ENCODE peak calls at places on chromosomes 4 and X, in ten cellular contexts. G is heart left ventricle, R is IMR-90, O is cardiac muscle cell, Y is GM23338, P is lower leg skin, X is heart right ventricle, E is AG09309, H is AG04449, T is body of pancreas. S is an unnamed sample.

GRCh38 chrX:80807606-80808159 is 2.0 kb downstream of the BRWD3 start:
- DNase-seq in G (no peak), R (no peak), O (no peak), Y (no peak), P (no peak), X (no peak), E (no peak), H (no peak), T (no peak), S (no peak)

GRCh38 chr4:37001688-37002436 is 242.7 kb upstream of the NWD2 start:
- DNase-seq in G (no peak), R (no peak), O (no peak), Y (no peak), P (no peak), X (no peak), E (no peak), H (no peak), T (no peak), S (no peak)

GRCh38 chrX:45900751-45901150 is 644.5 kb downstream of the ZNF674 start:
- DNase-seq in G (no peak), R (no peak), O (no peak), Y (no peak), P (no peak), X (no peak), E (peak), H (no peak), T (no peak), S (no peak)

GRCh38 chrX:12153741-12154140 is 15.5 kb downstream of the FRMPD4 start:
- DNase-seq in G (no peak), R (peak), O (no peak), Y (no peak), P (no peak), X (no peak), E (no peak), H (no peak), T (no peak), S (no peak)

GRCh38 chr4:185811509-185812364 is at the start of gene SORBS2:
- DNase-seq in G (peak), R (peak), O (peak), Y (peak), P (no peak), X (peak), E (no peak), H (no peak), T (peak), S (no peak)

GRCh38 chrX:118976599-118977340 is 2.4 kb downstream of the LONRF3 start:
- DNase-seq in G (peak), R (no peak), O (no peak), Y (no peak), P (peak), X (peak), E (no peak), H (no peak), T (peak), S (no peak)

GRCh38 chrX:11757729-11758399 is at the start of gene MSL3:
- DNase-seq in G (peak), R (peak), O (peak), Y (peak), P (no peak), X (peak), E (no peak), H (no peak), T (peak), S (peak)

GRCh38 chrX:135410861-135411627 is 10.7 kb upstream of the SMIM10L2A start:
- DNase-seq in G (no peak), R (no peak), O (no peak), Y (no peak), P (no peak), X (no peak), E (no peak), H (no peak), T (no peak), S (no peak)

GRCh38 chr4:138636791-138637190 is 378.8 kb upstream of the NOCT start:
- DNase-seq in G (no peak), R (no peak), O (no peak), Y (no peak), P (no peak), X (no peak), E (no peak), H (no peak), T (no peak), S (no peak)

GRCh38 chrX:13360146-13360545 is 40.3 kb upstream of the ATXN3L start:
- DNase-seq in G (no peak), R (no peak), O (no peak), Y (no peak), P (no peak), X (peak), E (no peak), H (no peak), T (no peak), S (no peak)

GRCh38 chr4:129326810-129327209 is 230.9 kb downstream of the C4orf33 start:
- DNase-seq in G (no peak), R (no peak), O (no peak), Y (no peak), P (no peak), X (no peak), E (no peak), H (no peak), T (no peak), S (no peak)

GRCh38 chr4:61493470-61493869 is 293.3 kb downstream of the ADGRL3 start:
- DNase-seq in G (no peak), R (no peak), O (no peak), Y (peak), P (no peak), X (no peak), E (no peak), H (no peak), T (no peak), S (no peak)

GRCh38 chr4:91243132-91243531 is 1060.6 kb upstream of the GRID2 start:
- DNase-seq in G (peak), R (no peak), O (no peak), Y (no peak), P (no peak), X (peak), E (no peak), H (no peak), T (peak), S (no peak)

GRCh38 chr4:149292422-149293055 is 523.1 kb downstream of the IQCM start:
- DNase-seq in G (peak), R (no peak), O (no peak), Y (no peak), P (no peak), X (peak), E (no peak), H (no peak), T (no peak), S (no peak)

GRCh38 chr4:5773271-5773555 is 62.2 kb downstream of the EVC start:
- DNase-seq in G (no peak), R (peak), O (no peak), Y (no peak), P (peak), X (no peak), E (no peak), H (no peak), T (no peak), S (peak)

GRCh38 chrX:41590641-41591040 is 98.1 kb upstream of the GPR34 start:
- DNase-seq in G (no peak), R (peak), O (no peak), Y (no peak), P (no peak), X (no peak), E (no peak), H (no peak), T (no peak), S (no peak)

GRCh38 chr4:107857741-107858140 is 33.0 kb downstream of the SGMS2 start:
- DNase-seq in G (no peak), R (no peak), O (no peak), Y (no peak), P (no peak), X (no peak), E (no peak), H (no peak), T (no peak), S (no peak)

GRCh38 chr4:84151574-84151973 is 347.5 kb downstream of the NKX6-1 start:
- DNase-seq in G (no peak), R (no peak), O (no peak), Y (peak), P (no peak), X (no peak), E (no peak), H (no peak), T (peak), S (no peak)
- TF ChIP-seq CTCF in G (no peak), R (no peak), O (no peak), Y (peak), P (no peak), X (no peak), E (no peak), H (no peak), T (no peak), S (no peak)

DNA sequence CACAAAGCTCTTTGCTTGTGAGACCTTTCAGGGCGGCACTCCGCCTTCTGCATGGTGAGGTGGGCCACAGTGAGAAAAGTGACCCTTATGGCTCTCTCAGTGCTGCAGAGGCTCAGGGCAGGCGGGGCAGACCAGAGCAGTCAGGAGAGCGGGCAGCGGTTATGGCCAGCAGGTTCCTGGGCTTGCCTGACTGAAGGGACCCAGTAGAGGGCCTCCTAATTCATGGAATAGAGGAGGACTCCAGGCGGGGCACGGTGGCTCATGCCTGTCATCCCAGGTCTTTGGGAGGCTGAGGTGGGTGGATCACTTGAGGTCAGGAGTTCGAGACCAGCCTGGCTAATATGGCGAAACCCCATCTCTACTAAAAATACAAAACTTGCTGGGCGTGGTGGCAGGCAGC is 91.4 kb downstream of the CLNK start:
- DNase-seq in G (no peak), R (no peak), O (no peak), Y (peak), P (no peak), X (no peak), E (no peak), H (no peak), T (no peak), S (no peak)
- TF ChIP-seq CTCF in G (no peak), R (no peak), O (no peak), Y (peak), P (no peak), X (no peak), E (no peak), H (no peak), T (no peak), S (no peak)

GRCh38 chr4:125317526-125317880 is 2.7 kb downstream of the FAT4 start:
- DNase-seq in G (peak), R (peak), O (peak), Y (peak), P (peak), X (peak), E (no peak), H (no peak), T (peak), S (no peak)

GRCh38 chr4:125316391-125316780 is 1.6 kb downstream of the FAT4 start:
- DNase-seq in G (peak), R (no peak), O (peak), Y (peak), P (peak), X (peak), E (no peak), H (no peak), T (peak), S (no peak)

GRCh38 chr4:125315571-125316390 is 1.0 kb downstream of the FAT4 start:
- DNase-seq in G (peak), R (peak), O (peak), Y (peak), P (peak), X (peak), E (no peak), H (no peak), T (peak), S (peak)

GRCh38 chr4:125314676-125315570 is at the start of gene FAT4:
- DNase-seq in G (peak), R (peak), O (peak), Y (peak), P (peak), X (peak), E (peak), H (peak), T (peak), S (peak)

DNA sequence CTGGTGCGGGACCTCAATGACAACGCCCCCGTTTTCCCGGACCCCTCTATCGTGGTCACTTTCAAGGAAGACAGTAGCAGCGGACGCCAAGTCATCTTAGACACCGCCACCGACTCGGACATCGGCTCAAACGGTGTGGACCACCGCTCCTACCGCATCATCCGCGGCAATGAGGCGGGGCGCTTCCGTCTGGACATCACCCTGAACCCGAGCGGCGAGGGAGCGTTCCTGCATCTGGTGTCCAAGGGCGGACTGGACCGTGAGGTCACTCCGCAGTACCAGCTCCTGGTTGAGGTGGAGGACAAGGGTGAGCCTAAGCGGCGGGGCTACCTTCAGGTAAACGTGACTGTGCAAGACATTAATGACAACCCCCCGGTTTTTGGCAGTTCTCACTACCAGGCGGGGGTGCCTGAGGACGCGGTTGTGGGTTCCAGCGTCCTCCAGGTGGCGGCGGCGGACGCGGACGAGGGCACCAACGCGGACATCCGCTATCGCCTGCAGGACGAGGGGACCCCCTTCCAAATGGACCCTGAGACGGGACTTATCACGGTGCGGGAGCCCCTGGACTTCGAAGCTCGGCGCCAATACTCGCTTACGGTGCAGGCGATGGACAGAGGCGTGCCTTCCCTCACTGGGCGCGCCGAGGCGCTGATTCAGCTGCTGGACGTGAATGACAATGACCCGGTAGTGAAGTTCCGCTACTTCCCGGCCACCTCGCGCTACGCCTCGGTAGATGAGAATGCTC is 2.2 kb downstream of the FAT4 start:
- DNase-seq in G (peak), R (peak), O (peak), Y (peak), P (peak), X (peak), E (no peak), H (no peak), T (peak), S (no peak)
- TF ChIP-seq CTCF in G (peak), R (peak), O (peak), Y (peak), P (no peak), X (no peak), E (peak), H (peak), T (no peak), S (peak)

DNA sequence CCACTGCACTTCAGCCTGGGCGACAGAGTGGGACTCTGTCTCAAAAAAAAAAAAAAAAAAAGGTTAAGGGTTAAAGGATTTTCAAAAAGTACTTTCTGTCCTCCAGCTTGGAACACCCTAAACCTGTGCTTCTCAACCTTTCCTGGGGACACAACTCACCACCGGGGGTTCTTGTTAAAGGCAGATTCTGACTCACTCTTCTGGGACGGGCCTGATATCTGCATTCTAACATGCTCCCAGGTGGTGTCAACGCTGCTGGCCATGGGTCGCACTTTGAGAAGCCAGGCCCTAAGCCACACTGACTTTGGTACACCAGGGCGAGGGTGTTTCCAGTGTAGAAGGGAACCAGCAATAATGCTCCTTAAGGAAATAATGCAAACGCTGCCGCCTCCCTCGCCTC is 46.1 kb downstream of the AFAP1 start:
- DNase-seq in G (no peak), R (peak), O (no peak), Y (no peak), P (no peak), X (no peak), E (no peak), H (no peak), T (no peak), S (no peak)
- TF ChIP-seq CTCF in G (no peak), R (no peak), O (no peak), Y (no peak), P (no peak), X (no peak), E (no peak), H (no peak), T (no peak), S (no peak)

GRCh38 chr4:131430302-131430701 is 1718.8 kb upstream of the PCDH10 start:
- DNase-seq in G (no peak), R (no peak), O (no peak), Y (peak), P (no peak), X (no peak), E (no peak), H (no peak), T (no peak), S (no peak)
- TF ChIP-seq CTCF in G (no peak), R (no peak), O (no peak), Y (peak), P (no peak), X (no peak), E (no peak), H (no peak), T (peak), S (no peak)

GRCh38 chr4:85968945-85969830 is 390.7 kb downstream of the MAPK10 start:
- DNase-seq in G (no peak), R (peak), O (peak), Y (peak), P (no peak), X (no peak), E (no peak), H (no peak), T (no peak), S (no peak)
- TF ChIP-seq CTCF in G (peak), R (peak), O (peak), Y (peak), P (no peak), X (peak), E (peak), H (peak), T (peak), S (peak)